ENCODE peak calls at places on chromosomes 5 and 9, in eight cellular contexts. J, Z, A, U, S, P, Q and H are unnamed samples.

GRCh38 chr9:32940740-32941139 is 60.7 kb downstream of the APTX start:
- DNase-seq in U (no peak), S (no peak), J (no peak), Z (no peak), A (no peak), Q (no peak), P (no peak), H (no peak)

GRCh38 chr5:145056805-145057204 is 778.3 kb downstream of the PRELID2 start:
- DNase-seq in Z (no peak), Q (no peak), U (peak), S (no peak), J (no peak), A (no peak), P (no peak), H (no peak)

GRCh38 chr5:68962632-68963484 is 131.0 kb upstream of the SLC30A5 start:
- DNase-seq in Q (peak), S (no peak), J (peak), P (peak), Z (peak), U (peak), A (peak), H (peak)

GRCh38 chr5:138844812-138845513 is 30.2 kb downstream of the LRRTM2 start:
- DNase-seq in J (no peak), U (peak), S (no peak), P (no peak), A (no peak), Z (no peak), Q (no peak), H (no peak)

GRCh38 chr9:87973791-87974292 is 491 bp downstream of the CDK20 start:
- DNase-seq in A (no peak), Z (no peak), S (no peak), U (no peak), P (no peak), J (no peak), Q (no peak), H (no peak)

GRCh38 chr9:29203216-29203930 is 1630.1 kb upstream of the C9orf72 start:
- DNase-seq in Q (no peak), Z (no peak), P (no peak), S (no peak), U (no peak), A (no peak), J (no peak), H (no peak)

GRCh38 chr5:136004436-136004835 is 24.4 kb upstream of the TGFBI start:
- DNase-seq in A (no peak), J (no peak), P (no peak), Q (no peak), U (no peak), Z (no peak), S (no peak), H (no peak)

GRCh38 chr9:5269249-5269715 is 35.2 kb downstream of the RLN2 start:
- DNase-seq in J (no peak), Q (no peak), A (no peak), U (peak), Z (no peak), S (no peak), P (no peak), H (peak)

GRCh38 chr9:89154218-89154617 is 24.4 kb downstream of the SHC3 start:
- DNase-seq in Q (no peak), A (no peak), J (no peak), Z (no peak), U (no peak), S (no peak), P (no peak), H (no peak)

GRCh38 chr9:16619897-16620296 is 250.6 kb downstream of the BNC2 start:
- DNase-seq in A (no peak), Z (no peak), P (no peak), S (no peak), Q (no peak), J (no peak), U (no peak), H (no peak)

GRCh38 chr5:148011407-148012124 is 52.2 kb upstream of the SPINK5 start:
- DNase-seq in Q (no peak), U (no peak), J (no peak), S (no peak), P (no peak), Z (no peak), A (no peak), H (peak)

GRCh38 chr5:175202461-175203065 is 241.4 kb downstream of the DRD1 start:
- DNase-seq in P (no peak), J (no peak), S (no peak), A (no peak), Q (peak), Z (no peak), U (peak), H (peak)

GRCh38 chr5:159450417-159450816 is 120.1 kb upstream of the IL12B start:
- DNase-seq in P (peak), U (no peak), Q (no peak), Z (no peak), J (no peak), A (no peak), S (no peak), H (no peak)

GRCh38 chr5:159452480-159453167 is 122.3 kb upstream of the IL12B start:
- DNase-seq in P (no peak), S (no peak), Z (no peak), U (no peak), A (no peak), J (no peak), Q (no peak), H (no peak)

GRCh38 chr5:159451197-159452052 is 121.1 kb upstream of the IL12B start:
- DNase-seq in J (no peak), Z (peak), Q (peak), A (no peak), P (peak), S (no peak), U (peak), H (no peak)

GRCh38 chr5:159449925-159450324 is 119.6 kb upstream of the IL12B start:
- DNase-seq in S (no peak), P (peak), U (peak), A (no peak), J (no peak), Z (no peak), Q (peak), H (no peak)

GRCh38 chr5:159448841-159449407 is 118.6 kb upstream of the IL12B start:
- DNase-seq in U (no peak), J (no peak), Q (no peak), Z (no peak), S (no peak), P (no peak), A (no peak), H (no peak)
- H3K4me3 ChIP-seq in U (no peak), J (no peak), Q (no peak), Z (no peak), S (no peak), P (no peak), A (no peak), H (no peak)

GRCh38 chr9:98971915-98972223 is 28.2 kb downstream of the COL15A1 start:
- DNase-seq in U (no peak), Z (no peak), J (no peak), P (peak), S (no peak), A (no peak), Q (no peak), H (no peak)
- H3K27ac ChIP-seq in U (no peak), Z (peak), J (peak), P (peak), S (peak), A (peak), Q (no peak), H (peak)

GRCh38 chr5:66138572-66139116 is 5.5 kb upstream of the SREK1 start:
- DNase-seq in U (no peak), P (no peak), S (no peak), J (no peak), Z (no peak), A (no peak), Q (no peak), H (no peak)
- H3K4me3 ChIP-seq in U (no peak), P (no peak), S (no peak), J (no peak), Z (no peak), A (no peak), Q (no peak), H (no peak)

GRCh38 chr5:81234299-81234698 is 1.2 kb downstream of the CKMT2 start:
- DNase-seq in Q (no peak), U (no peak), J (no peak), S (no peak), Z (peak), P (no peak), A (no peak), H (no peak)

GRCh38 chr5:81235287-81236072 is 2.4 kb downstream of the CKMT2 start:
- DNase-seq in A (no peak), P (no peak), Q (no peak), Z (peak), S (no peak), J (peak), U (no peak), H (no peak)

GRCh38 chr5:81232449-81233079 is 558 bp upstream of the CKMT2 start:
- DNase-seq in A (peak), P (peak), J (peak), Z (peak), S (no peak), Q (no peak), U (no peak), H (no peak)

GRCh38 chr5:81233080-81233634 is at the start of gene CKMT2:
- DNase-seq in S (no peak), P (peak), J (peak), A (peak), U (no peak), Z (peak), Q (no peak), H (no peak)

DNA sequence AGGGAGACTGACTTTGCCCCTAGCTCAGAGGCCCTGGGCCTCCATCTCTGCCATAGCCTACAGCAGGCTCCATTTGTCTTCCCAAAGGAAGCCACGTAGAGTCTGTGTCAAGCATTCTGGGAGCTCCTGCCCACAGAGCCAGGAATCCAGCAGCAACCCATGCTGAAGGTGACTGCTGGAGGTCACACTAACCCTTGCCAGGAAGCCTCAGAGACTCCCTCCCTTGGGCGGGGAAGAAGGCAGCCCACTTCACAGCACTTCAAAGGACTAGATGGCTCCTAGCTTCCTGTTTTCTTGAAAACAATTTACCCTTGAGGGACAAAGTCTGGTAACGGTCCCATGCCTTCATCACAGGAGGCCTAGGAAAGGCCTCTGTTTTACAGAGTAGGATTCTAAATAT is 1.7 kb downstream of the CKMT2 start:
- DNase-seq in J (peak), Z (peak), A (no peak), S (no peak), P (no peak), U (no peak), Q (no peak), H (no peak)
- H3K27ac ChIP-seq in J (peak), Z (peak), A (no peak), S (no peak), P (peak), U (no peak), Q (no peak), H (no peak)

GRCh38 chr5:59034498-59035186 is 451.8 kb downstream of the RAB3C start:
- DNase-seq in U (peak), A (no peak), P (no peak), Z (no peak), J (no peak), Q (no peak), S (no peak), H (peak)

GRCh38 chr5:59037453-59038168 is 454.7 kb downstream of the RAB3C start:
- DNase-seq in Z (no peak), Q (no peak), A (no peak), P (no peak), U (no peak), J (no peak), S (no peak), H (no peak)

GRCh38 chr5:59036274-59036961 is 453.5 kb downstream of the RAB3C start:
- DNase-seq in S (no peak), P (no peak), A (peak), J (no peak), Q (no peak), U (peak), Z (no peak), H (peak)

GRCh38 chr5:59037041-59037440 is 454.2 kb downstream of the RAB3C start:
- DNase-seq in Z (no peak), Q (no peak), P (no peak), A (no peak), U (no peak), S (no peak), J (no peak), H (no peak)

DNA sequence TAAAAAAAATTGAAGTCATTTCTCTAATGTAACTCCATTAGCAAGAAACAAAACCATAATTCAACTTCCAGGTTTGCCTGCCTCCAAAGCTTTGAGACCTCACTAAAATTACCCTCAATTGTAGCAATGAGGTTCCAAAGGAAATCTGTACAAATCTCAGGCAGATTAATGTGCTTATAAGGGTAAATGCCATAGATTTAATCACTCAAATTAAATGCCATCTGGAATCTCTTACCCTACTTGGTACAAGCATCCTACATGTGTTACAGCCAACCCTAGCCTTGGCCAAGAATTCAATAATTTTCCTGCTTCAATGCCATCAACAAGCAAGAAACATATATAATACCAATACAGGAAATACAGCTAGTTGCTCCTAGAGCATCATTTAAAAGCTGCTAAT is 452.8 kb downstream of the RAB3C start:
- DNase-seq in U (no peak), Z (no peak), S (no peak), Q (no peak), J (no peak), A (no peak), P (no peak), H (no peak)
- H3K4me3 ChIP-seq in U (no peak), Z (no peak), S (no peak), Q (peak), J (peak), A (no peak), P (peak), H (no peak)

DNA sequence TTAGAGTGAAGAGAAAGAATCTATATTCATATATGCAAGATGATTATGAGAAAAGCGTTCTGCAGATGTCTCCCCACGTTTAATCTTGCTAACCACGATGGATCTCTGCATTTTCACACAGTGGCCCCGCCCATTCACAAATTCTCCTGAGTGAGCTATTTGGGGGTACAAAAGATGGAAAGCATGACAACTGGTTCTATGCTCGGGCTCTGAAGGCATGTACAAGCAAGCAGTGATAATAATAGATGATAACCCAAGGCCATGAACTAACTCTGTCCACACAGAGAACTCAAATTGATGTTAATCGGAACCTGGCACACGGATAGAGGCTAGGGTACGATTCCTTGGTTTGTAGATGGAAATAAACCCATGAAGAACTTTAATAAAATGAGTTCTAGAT is 851.5 kb upstream of the DMAC1 start:
- DNase-seq in A (no peak), P (no peak), J (no peak), U (no peak), Q (no peak), S (no peak), Z (no peak), H (peak)
- H3K27ac ChIP-seq in A (no peak), P (no peak), J (no peak), U (no peak), Q (no peak), S (no peak), Z (no peak), H (no peak)